ENCODE peak calls at places on chromosome X, in ten cellular contexts. One of them, this sample, is unnamed.

GRCh38 chrX:37380920-37381319 is 31.8 kb downstream of the PRRG1 start:
- DNase-seq in endothelial cell: no peak
- DNase-seq in A549: peak; percentile 39
- DNase-seq in MCF 10A: peak; percentile 81
- DNase-seq in AG10803: peak; percentile 21
- DNase-seq in HL-60: no peak
- DNase-seq in astrocyte of the spinal cord: peak; percentile 86
- DNase-seq in Panc1: peak; percentile 24
- DNase-seq in progenitor cell of endocrine pancreas: no peak
- DNase-seq in tibial artery: no peak
- DNase-seq in this sample: no peak

GRCh38 chrX:44873415-44874270 is 655 bp downstream of the KDM6A start:
- DNase-seq in endothelial cell: peak; percentile 63
- DNase-seq in A549: peak; percentile 56
- DNase-seq in MCF 10A: peak; percentile 65
- DNase-seq in AG10803: peak; percentile 42
- DNase-seq in HL-60: peak; percentile 80
- DNase-seq in astrocyte of the spinal cord: peak; percentile 75
- DNase-seq in Panc1: no peak
- DNase-seq in progenitor cell of endocrine pancreas: peak; percentile 13
- DNase-seq in tibial artery: peak; percentile 65
- DNase-seq in this sample: peak; percentile 15

GRCh38 chrX:68829594-68830485 is 1.0 kb downstream of the EFNB1 start:
- DNase-seq in endothelial cell: peak; percentile 16
- DNase-seq in A549: peak; percentile 18
- DNase-seq in MCF 10A: peak; percentile 39
- DNase-seq in AG10803: peak; percentile 35
- DNase-seq in HL-60: no peak
- DNase-seq in astrocyte of the spinal cord: peak; percentile 29
- DNase-seq in Panc1: no peak
- DNase-seq in progenitor cell of endocrine pancreas: no peak
- DNase-seq in tibial artery: no peak
- DNase-seq in this sample: no peak

GRCh38 chrX:135536883-135537282 is 16.4 kb downstream of the INTS6L start:
- DNase-seq in endothelial cell: no peak
- DNase-seq in A549: no peak
- DNase-seq in MCF 10A: no peak
- DNase-seq in AG10803: no peak
- DNase-seq in HL-60: no peak
- DNase-seq in astrocyte of the spinal cord: no peak
- DNase-seq in Panc1: no peak
- DNase-seq in progenitor cell of endocrine pancreas: no peak
- DNase-seq in tibial artery: no peak
- DNase-seq in this sample: no peak

GRCh38 chrX:49177338-49177833 is 5.7 kb downstream of the PLP2 start:
- DNase-seq in endothelial cell: no peak
- DNase-seq in A549: peak; percentile 35
- DNase-seq in MCF 10A: peak; percentile 54
- DNase-seq in AG10803: no peak
- DNase-seq in HL-60: peak; percentile 72
- DNase-seq in astrocyte of the spinal cord: no peak
- DNase-seq in Panc1: no peak
- DNase-seq in progenitor cell of endocrine pancreas: no peak
- DNase-seq in tibial artery: no peak
- DNase-seq in this sample: no peak

GRCh38 chrX:3699841-3700381 is 13.5 kb downstream of the PRKX start:
- DNase-seq in endothelial cell: no peak
- DNase-seq in A549: no peak
- DNase-seq in MCF 10A: no peak
- DNase-seq in AG10803: no peak
- DNase-seq in HL-60: peak; percentile 49
- DNase-seq in astrocyte of the spinal cord: no peak
- DNase-seq in Panc1: no peak
- DNase-seq in progenitor cell of endocrine pancreas: no peak
- DNase-seq in tibial artery: no peak
- DNase-seq in this sample: no peak

GRCh38 chrX:80014141-80014940 is at the start of gene TBX22:
- DNase-seq in endothelial cell: no peak
- DNase-seq in A549: no peak
- DNase-seq in MCF 10A: no peak
- DNase-seq in AG10803: no peak
- DNase-seq in HL-60: no peak
- DNase-seq in astrocyte of the spinal cord: no peak
- DNase-seq in Panc1: no peak
- DNase-seq in progenitor cell of endocrine pancreas: no peak
- DNase-seq in tibial artery: no peak
- DNase-seq in this sample: no peak

GRCh38 chrX:7996414-7996813 is 69.2 kb upstream of the PNPLA4 start:
- DNase-seq in endothelial cell: peak; percentile 24
- DNase-seq in A549: peak; percentile 34
- DNase-seq in MCF 10A: peak; percentile 57
- DNase-seq in AG10803: peak; percentile 23
- DNase-seq in HL-60: peak; percentile 31
- DNase-seq in astrocyte of the spinal cord: peak; percentile 35
- DNase-seq in Panc1: peak; percentile 10
- DNase-seq in progenitor cell of endocrine pancreas: no peak
- DNase-seq in tibial artery: no peak
- DNase-seq in this sample: peak; percentile 53

DNA sequence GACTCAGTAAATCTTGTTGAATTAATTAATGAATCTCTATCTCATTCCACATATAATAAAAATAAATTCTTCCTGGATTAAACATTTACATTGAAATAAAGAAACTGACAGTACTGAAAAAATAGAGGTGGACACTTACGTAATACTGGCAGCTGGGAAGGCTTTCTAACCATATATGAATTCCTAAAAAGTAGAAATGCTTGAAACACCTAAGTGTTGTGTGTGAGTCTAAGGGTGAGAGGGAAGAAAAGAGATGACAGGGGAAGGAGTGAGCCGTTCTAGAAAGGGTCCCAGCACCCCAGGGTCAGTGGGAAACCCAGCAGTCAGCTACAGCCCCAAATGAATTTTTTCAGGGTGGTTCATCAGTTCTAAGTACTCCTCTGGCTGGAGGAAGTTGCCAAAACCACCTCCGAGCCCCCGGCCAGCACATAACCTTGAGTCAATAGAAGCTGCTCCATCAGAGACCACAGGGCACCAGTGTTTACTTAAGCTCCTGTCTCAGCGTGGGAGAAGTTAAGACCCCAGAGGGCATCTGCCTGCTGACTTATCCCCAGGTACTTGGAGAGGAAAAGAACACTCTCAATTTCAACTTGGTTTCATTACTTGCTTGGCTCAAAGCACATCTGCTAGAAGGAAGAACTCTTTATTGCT is 18.3 kb downstream of the GAB3 start:
- DNase-seq in endothelial cell: no peak
- DNase-seq in A549: peak; percentile 33
- DNase-seq in MCF 10A: peak; percentile 85
- DNase-seq in AG10803: no peak
- DNase-seq in HL-60: peak; percentile 66
- DNase-seq in astrocyte of the spinal cord: peak; percentile 81
- DNase-seq in Panc1: peak; percentile 85
- DNase-seq in progenitor cell of endocrine pancreas: no peak
- DNase-seq in tibial artery: no peak
- DNase-seq in this sample: no peak
- TF ChIP-seq CTCF in endothelial cell: no peak
- TF ChIP-seq CTCF in A549: no peak
- TF ChIP-seq CTCF in MCF 10A: no peak
- TF ChIP-seq CTCF in AG10803: no peak
- TF ChIP-seq CTCF in HL-60: no peak
- TF ChIP-seq CTCF in astrocyte of the spinal cord: no peak
- TF ChIP-seq CTCF in Panc1: no peak
- TF ChIP-seq CTCF in progenitor cell of endocrine pancreas: no peak
- TF ChIP-seq CTCF in tibial artery: no peak
- TF ChIP-seq CTCF in this sample: no peak

GRCh38 chrX:131729295-131729694 is 185.4 kb downstream of the OR13H1 start:
- DNase-seq in endothelial cell: no peak
- DNase-seq in A549: peak; percentile 46
- DNase-seq in MCF 10A: peak; percentile 89
- DNase-seq in AG10803: no peak
- DNase-seq in HL-60: peak; percentile 87
- DNase-seq in astrocyte of the spinal cord: peak; percentile 88
- DNase-seq in Panc1: peak; percentile 32
- DNase-seq in progenitor cell of endocrine pancreas: no peak
- DNase-seq in tibial artery: no peak
- DNase-seq in this sample: no peak

GRCh38 chrX:131727778-131728177 is 183.9 kb downstream of the OR13H1 start:
- DNase-seq in endothelial cell: no peak
- DNase-seq in A549: no peak
- DNase-seq in MCF 10A: no peak
- DNase-seq in AG10803: no peak
- DNase-seq in HL-60: no peak
- DNase-seq in astrocyte of the spinal cord: no peak
- DNase-seq in Panc1: no peak
- DNase-seq in progenitor cell of endocrine pancreas: no peak
- DNase-seq in tibial artery: no peak
- DNase-seq in this sample: no peak

GRCh38 chrX:131725001-131725654 is 181.3 kb downstream of the OR13H1 start:
- DNase-seq in endothelial cell: no peak
- DNase-seq in A549: no peak
- DNase-seq in MCF 10A: no peak
- DNase-seq in AG10803: no peak
- DNase-seq in HL-60: no peak
- DNase-seq in astrocyte of the spinal cord: no peak
- DNase-seq in Panc1: no peak
- DNase-seq in progenitor cell of endocrine pancreas: no peak
- DNase-seq in tibial artery: no peak
- DNase-seq in this sample: no peak

GRCh38 chrX:131724292-131724691 is 180.4 kb downstream of the OR13H1 start:
- DNase-seq in endothelial cell: no peak
- DNase-seq in A549: no peak
- DNase-seq in MCF 10A: no peak
- DNase-seq in AG10803: no peak
- DNase-seq in HL-60: no peak
- DNase-seq in astrocyte of the spinal cord: no peak
- DNase-seq in Panc1: no peak
- DNase-seq in progenitor cell of endocrine pancreas: no peak
- DNase-seq in tibial artery: no peak
- DNase-seq in this sample: no peak

DNA sequence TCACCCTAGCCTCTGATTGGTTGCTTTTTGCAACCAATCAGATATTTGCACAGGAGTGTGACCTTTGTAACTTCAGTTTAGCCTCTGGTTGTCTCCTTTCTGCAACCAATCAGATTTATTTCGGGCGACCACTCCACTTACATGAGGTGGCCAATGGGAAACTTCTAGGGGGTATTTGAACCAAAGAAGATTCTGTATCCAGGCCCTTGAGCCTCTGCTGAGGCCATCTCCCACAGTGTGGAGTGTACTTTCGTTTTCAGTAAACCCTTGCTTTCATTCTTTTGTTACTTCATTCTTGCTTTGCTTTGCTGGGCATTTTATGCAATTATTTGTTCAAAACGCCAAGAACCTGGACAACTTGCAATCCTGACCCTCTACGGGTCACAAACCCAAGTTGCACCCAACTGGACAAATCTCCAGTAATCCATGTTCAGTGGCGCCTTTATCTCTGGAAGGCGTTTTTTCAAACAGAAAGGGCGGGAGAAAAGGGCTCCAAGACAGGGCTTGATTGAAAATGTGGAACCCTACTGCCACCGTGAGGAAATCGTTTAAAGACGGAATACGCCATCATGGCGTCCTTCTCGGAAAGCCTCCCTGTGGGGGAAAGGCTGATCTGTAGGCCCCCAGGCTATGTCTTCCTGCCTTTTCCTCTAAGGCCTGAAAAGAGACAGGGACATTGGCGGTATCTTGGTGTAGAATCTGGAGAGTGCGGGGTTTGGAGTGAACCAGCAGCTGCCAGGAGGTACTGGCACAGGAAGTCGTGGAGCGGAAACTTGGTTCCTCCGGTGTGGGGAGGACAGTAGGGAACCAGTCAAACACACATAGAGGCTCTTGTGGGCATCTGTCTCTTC is 184.6 kb downstream of the OR13H1 start:
- DNase-seq in endothelial cell: no peak
- DNase-seq in A549: peak; percentile 76
- DNase-seq in MCF 10A: peak; percentile 93
- DNase-seq in AG10803: no peak
- DNase-seq in HL-60: peak; percentile 82
- DNase-seq in astrocyte of the spinal cord: peak; percentile 89
- DNase-seq in Panc1: peak; percentile 77
- DNase-seq in progenitor cell of endocrine pancreas: no peak
- DNase-seq in tibial artery: no peak
- DNase-seq in this sample: no peak
- TF ChIP-seq CTCF in endothelial cell: no peak
- TF ChIP-seq CTCF in A549: peak; percentile 24
- TF ChIP-seq CTCF in MCF 10A: peak; percentile 52
- TF ChIP-seq CTCF in AG10803: no peak
- TF ChIP-seq CTCF in HL-60: no peak
- TF ChIP-seq CTCF in astrocyte of the spinal cord: peak; percentile 20
- TF ChIP-seq CTCF in Panc1: peak; percentile 56
- TF ChIP-seq CTCF in progenitor cell of endocrine pancreas: no peak
- TF ChIP-seq CTCF in tibial artery: no peak
- TF ChIP-seq CTCF in this sample: no peak

GRCh38 chrX:46929439-46930018 is 17.3 kb downstream of the JADE3 start:
- DNase-seq in endothelial cell: no peak
- DNase-seq in A549: peak; percentile 11
- DNase-seq in MCF 10A: peak; percentile 21
- DNase-seq in AG10803: peak; percentile 34
- DNase-seq in HL-60: no peak
- DNase-seq in astrocyte of the spinal cord: peak; percentile 46
- DNase-seq in Panc1: no peak
- DNase-seq in progenitor cell of endocrine pancreas: no peak
- DNase-seq in tibial artery: no peak
- DNase-seq in this sample: no peak
- TF ChIP-seq CTCF in endothelial cell: no peak
- TF ChIP-seq CTCF in A549: no peak
- TF ChIP-seq CTCF in MCF 10A: no peak
- TF ChIP-seq CTCF in AG10803: no peak
- TF ChIP-seq CTCF in HL-60: no peak
- TF ChIP-seq CTCF in astrocyte of the spinal cord: no peak
- TF ChIP-seq CTCF in Panc1: no peak
- TF ChIP-seq CTCF in progenitor cell of endocrine pancreas: no peak
- TF ChIP-seq CTCF in tibial artery: no peak
- TF ChIP-seq CTCF in this sample: no peak

GRCh38 chrX:71181910-71182799 is 37.5 kb downstream of the NLGN3 start:
- DNase-seq in endothelial cell: peak; percentile 68
- DNase-seq in A549: peak; percentile 98
- DNase-seq in MCF 10A: peak; percentile 94
- DNase-seq in AG10803: peak; percentile 97
- DNase-seq in HL-60: peak; percentile 94
- DNase-seq in astrocyte of the spinal cord: peak; percentile 95
- DNase-seq in Panc1: peak; percentile 88
- DNase-seq in progenitor cell of endocrine pancreas: peak; percentile 62
- DNase-seq in tibial artery: peak; percentile 93
- DNase-seq in this sample: peak; percentile 59

GRCh38 chrX:71184092-71184491 is 38.9 kb upstream of the GJB1 start:
- DNase-seq in endothelial cell: no peak
- DNase-seq in A549: no peak
- DNase-seq in MCF 10A: no peak
- DNase-seq in AG10803: no peak
- DNase-seq in HL-60: no peak
- DNase-seq in astrocyte of the spinal cord: no peak
- DNase-seq in Panc1: no peak
- DNase-seq in progenitor cell of endocrine pancreas: no peak
- DNase-seq in tibial artery: no peak
- DNase-seq in this sample: no peak

GRCh38 chrX:71181558-71181909 is 36.9 kb downstream of the NLGN3 start:
- DNase-seq in endothelial cell: peak; percentile 9
- DNase-seq in A549: no peak
- DNase-seq in MCF 10A: no peak
- DNase-seq in AG10803: no peak
- DNase-seq in HL-60: peak; percentile 39
- DNase-seq in astrocyte of the spinal cord: no peak
- DNase-seq in Panc1: no peak
- DNase-seq in progenitor cell of endocrine pancreas: no peak
- DNase-seq in tibial artery: no peak
- DNase-seq in this sample: no peak

GRCh38 chrX:71183341-71183740 is 38.7 kb downstream of the NLGN3 start:
- DNase-seq in endothelial cell: no peak
- DNase-seq in A549: no peak
- DNase-seq in MCF 10A: no peak
- DNase-seq in AG10803: no peak
- DNase-seq in HL-60: no peak
- DNase-seq in astrocyte of the spinal cord: no peak
- DNase-seq in Panc1: no peak
- DNase-seq in progenitor cell of endocrine pancreas: no peak
- DNase-seq in tibial artery: no peak
- DNase-seq in this sample: no peak

DNA sequence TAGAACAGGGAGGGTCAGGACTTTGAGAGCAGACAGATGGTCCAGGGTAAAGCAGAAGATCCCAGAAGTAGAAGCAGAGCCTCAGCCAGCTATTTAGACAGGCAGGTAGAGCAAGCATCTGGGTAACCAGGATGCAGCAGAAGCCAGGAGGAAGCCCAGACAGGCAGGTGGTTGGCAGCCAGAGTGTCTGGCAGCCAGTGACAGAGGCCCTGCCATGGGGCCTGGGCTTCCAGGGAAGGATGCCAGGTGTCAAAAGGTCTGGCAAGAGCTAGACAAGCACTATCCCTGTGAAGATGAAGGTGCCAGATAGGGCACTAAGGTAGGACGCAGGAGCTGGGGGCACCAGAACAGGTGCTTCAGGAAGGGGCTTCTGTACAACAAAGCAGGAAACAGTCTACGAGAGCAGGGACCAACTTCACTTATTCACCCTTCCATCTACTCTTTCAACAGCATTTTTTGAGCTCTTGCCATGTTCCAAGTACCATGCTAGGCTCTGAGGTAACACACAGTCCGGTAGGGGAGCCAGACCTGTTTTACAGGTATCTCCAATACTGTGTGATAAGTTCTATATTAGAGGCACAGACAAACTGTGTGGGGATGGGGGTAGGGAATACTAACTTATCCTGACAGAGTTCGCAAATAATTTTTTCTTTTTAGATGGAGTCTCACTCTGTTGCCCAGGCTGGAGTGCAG is 38.1 kb upstream of the GJB1 start:
- DNase-seq in endothelial cell: no peak
- DNase-seq in A549: no peak
- DNase-seq in MCF 10A: no peak
- DNase-seq in AG10803: no peak
- DNase-seq in HL-60: no peak
- DNase-seq in astrocyte of the spinal cord: no peak
- DNase-seq in Panc1: no peak
- DNase-seq in progenitor cell of endocrine pancreas: no peak
- DNase-seq in tibial artery: no peak
- DNase-seq in this sample: no peak
- TF ChIP-seq CTCF in endothelial cell: no peak
- TF ChIP-seq CTCF in A549: no peak
- TF ChIP-seq CTCF in MCF 10A: no peak
- TF ChIP-seq CTCF in AG10803: no peak
- TF ChIP-seq CTCF in HL-60: no peak
- TF ChIP-seq CTCF in astrocyte of the spinal cord: no peak
- TF ChIP-seq CTCF in Panc1: no peak
- TF ChIP-seq CTCF in progenitor cell of endocrine pancreas: no peak
- TF ChIP-seq CTCF in tibial artery: no peak
- TF ChIP-seq CTCF in this sample: no peak

This sample was measured in neural crest cell.